ENCODE peak calls at places on chromosome 4, in six cellular contexts. R, Q, T, C, H and J are unnamed samples.

GRCh38 chr4:151004222-151004621 is 10.9 kb downstream of the LRBA start:
- DNase-seq in T (no peak), C (no peak), H (no peak), R (no peak), Q (no peak), J (no peak)

GRCh38 chr4:122921971-122922876 is at the start of gene NUDT6:
- DNase-seq in Q (peak), C (peak), H (peak), T (peak), R (peak), J (peak)

GRCh38 chr4:146522098-146522861 is 540 bp upstream of the SLC10A7 start:
- DNase-seq in Q (peak), R (peak), C (peak), T (peak), H (peak), J (peak)

GRCh38 chr4:19134685-19135084 is 1113.1 kb upstream of the LCORL start:
- DNase-seq in H (no peak), T (no peak), Q (no peak), C (no peak), R (no peak), J (no peak)

GRCh38 chr4:24753519-24753918 is 41.9 kb upstream of the SOD3 start:
- DNase-seq in Q (no peak), T (no peak), R (no peak), C (no peak), H (no peak), J (no peak)

GRCh38 chr4:55770662-55771061 is 48.9 kb upstream of the EXOC1L start:
- DNase-seq in H (no peak), T (no peak), Q (no peak), C (no peak), R (no peak), J (no peak)

GRCh38 chr4:122827258-122827887 is 742 bp downstream of the FGF2 start:
- DNase-seq in H (peak), T (peak), C (peak), R (peak), Q (peak), J (peak)

GRCh38 chr4:79864470-79865190 is 208.4 kb downstream of the ANTXR2 start:
- DNase-seq in C (no peak), H (no peak), T (no peak), R (no peak), Q (no peak), J (peak)

GRCh38 chr4:168651374-168651773 is 154.5 kb downstream of the PALLD start:
- DNase-seq in H (no peak), C (no peak), T (peak), R (no peak), Q (no peak), J (no peak)

GRCh38 chr4:14783011-14783877 is 219.0 kb upstream of the CPEB2 start:
- DNase-seq in Q (no peak), C (no peak), T (no peak), H (no peak), R (no peak), J (no peak)

GRCh38 chr4:184331155-184331995 is 113.7 kb upstream of the ENPP6 start:
- DNase-seq in R (no peak), T (no peak), Q (peak), H (peak), C (no peak), J (no peak)

GRCh38 chr4:6926681-6927478 is 17.3 kb downstream of the TBC1D14 start:
- DNase-seq in C (peak), H (no peak), T (peak), R (no peak), Q (no peak), J (no peak)

GRCh38 chr4:184937030-184937710 is 81.1 kb upstream of the HELT start:
- DNase-seq in R (no peak), T (no peak), H (no peak), Q (no peak), C (no peak), J (no peak)

GRCh38 chr4:38453253-38453881 is 210.6 kb upstream of the KLF3 start:
- DNase-seq in Q (no peak), C (no peak), R (no peak), H (no peak), T (no peak), J (no peak)

GRCh38 chr4:3440979-3441500 is 728 bp upstream of the HGFAC start:
- DNase-seq in H (no peak), R (no peak), C (no peak), T (no peak), Q (no peak), J (peak)

GRCh38 chr4:151420408-151420807 is 11.4 kb downstream of the FHIP1A start:
- DNase-seq in T (no peak), C (no peak), H (no peak), R (no peak), Q (no peak), J (no peak)

GRCh38 chr4:38131371-38132139 is 171.4 kb downstream of the PTTG2 start:
- DNase-seq in T (peak), Q (no peak), H (no peak), R (no peak), C (peak), J (peak)

GRCh38 chr4:7637139-7637538 is 202.4 kb upstream of the PSAPL1 start:
- DNase-seq in C (no peak), Q (no peak), H (no peak), R (no peak), T (no peak), J (no peak)

GRCh38 chr4:145935253-145936141 is 3.1 kb downstream of the ZNF827 start:
- DNase-seq in T (peak), H (peak), Q (peak), R (peak), C (peak), J (peak)

GRCh38 chr4:48853604-48854394 is 22.9 kb downstream of the OCIAD1 start:
- DNase-seq in T (no peak), R (no peak), H (no peak), Q (no peak), C (no peak), J (no peak)

GRCh38 chr4:25925486-25926201 is 11.6 kb downstream of the SMIM20 start:
- DNase-seq in T (peak), Q (peak), H (peak), C (peak), R (peak), J (peak)

GRCh38 chr4:120683902-120684540 is 238.5 kb downstream of the PRDM5 start:
- DNase-seq in C (no peak), Q (no peak), R (no peak), T (no peak), H (no peak), J (no peak)

GRCh38 chr4:177001271-177002175 is 208.8 kb upstream of the VEGFC start:
- DNase-seq in H (peak), R (no peak), T (no peak), Q (no peak), C (no peak), J (peak)

GRCh38 chr4:168881754-168882153 is 128.3 kb downstream of the CBR4 start:
- DNase-seq in R (no peak), Q (no peak), C (no peak), H (no peak), T (no peak), J (no peak)

GRCh38 chr4:78864405-78865024 is 74.7 kb downstream of the PAQR3 start:
- DNase-seq in H (peak), T (peak), R (peak), Q (peak), C (peak), J (peak)

GRCh38 chr4:10963958-10964705 is 279.6 kb upstream of the CLNK start:
- DNase-seq in Q (no peak), H (no peak), R (no peak), C (no peak), T (no peak), J (no peak)

GRCh38 chr4:124937993-124938392 is 225.5 kb upstream of the ANKRD50 start:
- DNase-seq in T (no peak), Q (no peak), C (no peak), H (no peak), R (no peak), J (peak)

GRCh38 chr4:124941267-124941666 is 228.7 kb upstream of the ANKRD50 start:
- DNase-seq in R (no peak), C (no peak), H (no peak), T (no peak), Q (no peak), J (no peak)

GRCh38 chr4:124938836-124939235 is 226.3 kb upstream of the ANKRD50 start:
- DNase-seq in H (no peak), C (no peak), R (no peak), Q (no peak), T (no peak), J (no peak)

GRCh38 chr4:124940387-124940786 is 227.9 kb upstream of the ANKRD50 start:
- DNase-seq in H (no peak), R (no peak), T (peak), Q (no peak), C (no peak), J (peak)

GRCh38 chr4:124939908-124940307 is 227.4 kb upstream of the ANKRD50 start:
- DNase-seq in H (no peak), Q (no peak), R (no peak), T (no peak), C (no peak), J (no peak)
- H3K27ac ChIP-seq in H (no peak), Q (no peak), R (peak), T (no peak), C (no peak), J (no peak)

DNA sequence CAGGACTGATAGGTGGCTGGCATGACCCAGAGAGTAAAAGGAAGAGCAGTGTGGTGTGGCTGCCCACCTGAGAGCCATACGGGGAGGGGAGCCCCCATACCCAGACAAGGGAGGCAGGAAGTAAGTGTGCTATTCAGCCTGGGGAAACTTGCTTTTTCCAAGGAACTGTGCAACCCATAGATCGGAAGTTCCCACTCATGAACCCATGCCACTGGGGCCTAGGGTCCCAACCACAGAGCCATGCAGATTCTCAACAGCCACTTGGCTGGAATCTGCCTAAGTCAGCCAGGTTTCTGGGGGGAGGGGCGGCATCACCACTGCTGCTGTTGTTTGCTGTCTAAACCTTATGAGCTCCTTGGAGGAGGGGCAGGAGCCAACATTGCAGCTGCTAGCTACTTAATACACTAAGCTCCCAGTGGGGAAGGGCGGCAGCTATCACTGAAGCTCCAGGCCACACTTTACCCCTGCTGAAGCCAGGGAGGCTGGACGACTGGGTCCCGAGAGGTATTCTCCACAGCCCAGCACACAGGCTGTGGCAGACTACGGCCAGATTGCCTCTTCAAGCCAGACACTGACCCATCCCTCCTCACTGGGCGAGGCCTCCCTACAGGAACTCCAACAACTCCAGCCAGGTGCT is 410.4 kb downstream of the INPP4B start:
- DNase-seq in R (no peak), H (no peak), C (no peak), Q (no peak), T (peak), J (no peak)
- H3K27ac ChIP-seq in R (no peak), H (no peak), C (no peak), Q (no peak), T (no peak), J (no peak)

GRCh38 chr4:139470997-139471665 is 17.2 kb downstream of the RAB33B start:
- DNase-seq in Q (no peak), C (no peak), H (no peak), T (no peak), R (no peak), J (no peak)

GRCh38 chr4:139469869-139470268 is 15.9 kb downstream of the RAB33B start:
- DNase-seq in Q (no peak), C (no peak), R (no peak), H (no peak), T (no peak), J (no peak)

GRCh38 chr4:139472761-139473335 is 18.9 kb downstream of the RAB33B start:
- DNase-seq in H (no peak), C (no peak), Q (no peak), R (no peak), T (no peak), J (no peak)

GRCh38 chr4:139469216-139469615 is 15.3 kb downstream of the RAB33B start:
- DNase-seq in R (no peak), C (no peak), H (no peak), T (no peak), Q (no peak), J (no peak)

GRCh38 chr4:139470295-139470694 is 16.4 kb downstream of the RAB33B start:
- DNase-seq in T (no peak), Q (no peak), H (no peak), C (no peak), R (no peak), J (no peak)
- H3K27ac ChIP-seq in T (no peak), Q (no peak), H (no peak), C (no peak), R (no peak), J (no peak)

DNA sequence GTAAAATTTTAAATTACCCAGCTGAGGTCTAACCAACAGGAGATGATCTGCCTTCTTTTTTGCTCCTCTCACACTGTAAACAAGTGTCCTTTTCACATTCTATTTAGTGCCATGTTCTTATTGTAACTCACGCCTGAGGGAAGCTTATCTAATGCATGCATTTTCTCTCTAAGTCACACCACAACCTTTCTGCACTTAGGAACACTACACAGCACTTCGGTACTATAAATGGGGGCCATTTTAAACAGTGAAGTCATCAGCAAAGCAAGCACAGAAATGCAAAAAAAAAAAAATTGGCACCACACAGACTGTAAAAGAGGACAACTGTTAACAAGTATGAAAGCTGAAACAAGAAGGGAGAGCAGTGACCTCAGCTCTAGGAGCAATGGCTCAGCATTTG is 45.2 kb downstream of the PRSS12 start:
- DNase-seq in C (no peak), Q (no peak), T (no peak), R (no peak), H (no peak), J (no peak)
- H3K27ac ChIP-seq in C (no peak), Q (no peak), T (no peak), R (no peak), H (no peak), J (peak)

DNA sequence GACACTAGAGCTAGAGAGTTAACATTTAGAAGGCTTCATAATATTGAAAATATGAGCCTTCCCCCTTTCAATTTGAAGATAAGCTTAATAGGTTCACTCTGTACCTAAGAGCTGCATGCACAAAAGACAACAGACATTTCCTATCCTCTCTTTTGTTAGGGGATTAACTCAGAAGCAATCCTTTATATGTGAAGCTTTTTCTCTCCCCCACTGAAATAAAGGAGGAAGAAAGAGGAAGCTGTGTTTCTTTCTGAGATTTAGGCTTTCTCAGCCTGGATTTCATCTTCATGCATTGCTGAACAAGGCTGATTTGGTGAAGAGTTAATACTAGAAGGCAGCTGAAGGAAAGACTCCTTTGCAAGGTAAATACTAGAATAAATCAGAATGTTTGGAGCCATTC is 21.0 kb upstream of the CABS1 start:
- DNase-seq in C (no peak), T (peak), R (no peak), H (no peak), Q (no peak), J (no peak)
- H3K27ac ChIP-seq in C (no peak), T (no peak), R (no peak), H (no peak), Q (no peak), J (no peak)

DNA sequence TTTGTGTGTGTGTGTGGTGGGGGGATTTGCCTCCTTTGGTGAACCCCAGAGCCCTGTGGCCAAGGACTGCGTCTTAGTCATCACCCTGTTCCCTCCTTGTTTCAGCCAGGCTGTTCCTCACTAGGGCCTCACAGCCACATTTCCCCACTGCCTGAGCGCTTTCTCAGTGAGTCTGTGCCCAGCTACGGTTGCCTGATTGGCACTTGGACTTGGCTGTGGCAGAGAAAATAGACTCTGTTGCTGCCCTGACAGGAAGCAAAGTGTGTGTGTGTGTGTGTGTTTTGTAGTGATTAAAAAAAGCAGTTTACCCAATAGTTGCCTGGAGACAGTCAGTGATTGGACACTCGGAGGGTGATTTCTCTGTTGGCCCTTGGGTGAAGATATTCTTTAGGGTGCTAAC is 113.0 kb downstream of the UCHL1 start:
- DNase-seq in T (no peak), Q (no peak), R (no peak), C (no peak), H (peak), J (peak)
- H3K27ac ChIP-seq in T (no peak), Q (no peak), R (no peak), C (no peak), H (peak), J (no peak)

GRCh38 chr4:83585982-83586508 is 50.1 kb downstream of the GPAT3 start:
- DNase-seq in H (no peak), Q (no peak), T (no peak), C (no peak), R (no peak), J (no peak)
- H3K27ac ChIP-seq in H (no peak), Q (no peak), T (no peak), C (no peak), R (no peak), J (no peak)

DNA sequence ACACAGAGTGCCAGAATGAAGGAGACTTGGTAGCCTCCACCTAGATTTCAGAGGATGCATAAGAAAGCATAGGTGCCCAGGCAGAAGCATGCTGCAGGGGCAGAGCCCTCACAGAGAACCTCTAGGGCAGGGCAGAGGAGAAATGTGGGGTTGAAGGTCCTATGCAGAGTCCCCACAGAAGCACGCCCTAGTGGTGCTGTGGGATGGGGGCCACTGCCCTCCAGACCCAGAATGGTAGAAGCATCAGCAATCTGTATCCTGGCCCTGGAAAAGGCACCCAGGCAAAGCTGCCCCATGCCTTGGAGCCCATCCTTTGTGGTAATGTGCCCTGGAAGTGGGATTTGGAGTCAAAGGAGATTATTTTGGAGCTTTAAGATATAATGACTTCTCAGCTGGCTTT is 992.9 kb upstream of the PABPC4L start:
- DNase-seq in T (no peak), R (no peak), H (no peak), Q (no peak), C (no peak), J (no peak)
- H3K27ac ChIP-seq in T (no peak), R (no peak), H (no peak), Q (no peak), C (no peak), J (no peak)

GRCh38 chr4:126916626-126917140 is 716.1 kb upstream of the INTU start:
- DNase-seq in Q (no peak), R (no peak), T (no peak), C (no peak), H (no peak), J (no peak)

DNA sequence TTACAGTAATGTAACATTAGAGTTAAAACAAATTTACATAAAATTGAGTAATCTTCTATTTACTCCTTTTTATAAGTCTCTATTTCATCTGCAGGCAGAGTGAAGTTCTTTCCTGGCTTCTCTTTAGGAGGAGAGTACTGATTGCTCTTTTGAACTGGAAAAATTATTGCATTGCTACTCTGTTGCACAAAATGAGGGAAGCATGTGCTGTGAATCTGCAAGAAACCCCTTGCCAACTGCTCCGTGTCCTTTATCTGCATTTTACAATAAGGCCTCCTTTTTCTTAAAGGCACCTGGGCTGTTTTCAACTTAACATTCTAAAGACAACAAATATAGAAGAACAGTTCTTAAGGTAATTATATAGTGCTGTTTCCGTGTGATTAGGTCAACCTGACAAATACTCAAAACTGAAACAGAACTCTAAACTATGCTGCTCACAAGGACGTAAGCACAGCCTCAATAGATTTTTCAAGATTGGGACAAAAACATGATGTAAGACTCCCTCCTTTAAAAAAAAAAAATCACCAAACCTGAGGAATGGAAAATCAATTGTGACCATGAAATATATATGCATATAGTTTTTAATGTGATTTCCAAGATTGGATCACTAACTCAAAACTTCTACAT is 716.6 kb upstream of the INTU start:
- DNase-seq in Q (no peak), R (no peak), C (no peak), H (no peak), T (no peak), J (peak)
- H3K27ac ChIP-seq in Q (no peak), R (peak), C (no peak), H (no peak), T (no peak), J (no peak)

GRCh38 chr4:87856816-87857215 is 24.0 kb downstream of the MEPE start:
- DNase-seq in C (no peak), Q (no peak), H (no peak), T (peak), R (no peak), J (no peak)
- H3K27ac ChIP-seq in C (no peak), Q (no peak), H (no peak), T (peak), R (no peak), J (no peak)